ENCODE peak calls at places on chromosome 11, in eight cellular contexts. One of them, this sample, is unnamed.

GRCh38 chr11:130763087-130763980 is 152.9 kb downstream of the SNX19 start:
- DNase-seq in endothelial cell of umbilical vein: no peak
- DNase-seq in adrenal gland: no peak
- DNase-seq in GM12891: no peak
- DNase-seq in A549: no peak
- DNase-seq in IMR-90: peak
- DNase-seq in uterus: no peak
- DNase-seq in lower leg skin: no peak
- DNase-seq in this sample: no peak

GRCh38 chr11:93623179-93623578 is 38.3 kb upstream of the CEP295 start:
- DNase-seq in endothelial cell of umbilical vein: no peak
- DNase-seq in adrenal gland: peak
- DNase-seq in GM12891: peak
- DNase-seq in A549: no peak
- DNase-seq in IMR-90: no peak
- DNase-seq in uterus: no peak
- DNase-seq in lower leg skin: no peak
- DNase-seq in this sample: no peak

GRCh38 chr11:114250993-114251796 is 45.0 kb upstream of the NNMT start:
- DNase-seq in endothelial cell of umbilical vein: no peak
- DNase-seq in adrenal gland: peak
- DNase-seq in GM12891: no peak
- DNase-seq in A549: no peak
- DNase-seq in IMR-90: no peak
- DNase-seq in uterus: peak
- DNase-seq in lower leg skin: no peak
- DNase-seq in this sample: no peak

GRCh38 chr11:76329084-76329648 is 51.8 kb downstream of the THAP12 start:
- DNase-seq in endothelial cell of umbilical vein: no peak
- DNase-seq in adrenal gland: no peak
- DNase-seq in GM12891: no peak
- DNase-seq in A549: no peak
- DNase-seq in IMR-90: peak
- DNase-seq in uterus: no peak
- DNase-seq in lower leg skin: peak
- DNase-seq in this sample: no peak

GRCh38 chr11:121651267-121651625 is 198.5 kb upstream of the SORL1-AS1 start:
- DNase-seq in endothelial cell of umbilical vein: no peak
- DNase-seq in adrenal gland: no peak
- DNase-seq in GM12891: no peak
- DNase-seq in A549: no peak
- DNase-seq in IMR-90: no peak
- DNase-seq in uterus: no peak
- DNase-seq in lower leg skin: no peak
- DNase-seq in this sample: no peak

GRCh38 chr11:46210133-46210636 is 67.3 kb upstream of the CREB3L1 start:
- DNase-seq in endothelial cell of umbilical vein: no peak
- DNase-seq in adrenal gland: peak
- DNase-seq in GM12891: peak
- DNase-seq in A549: peak
- DNase-seq in IMR-90: peak
- DNase-seq in uterus: no peak
- DNase-seq in lower leg skin: no peak
- DNase-seq in this sample: peak

GRCh38 chr11:132332521-132332920 is 962.1 kb downstream of the NTM start:
- DNase-seq in endothelial cell of umbilical vein: no peak
- DNase-seq in adrenal gland: no peak
- DNase-seq in GM12891: no peak
- DNase-seq in A549: no peak
- DNase-seq in IMR-90: no peak
- DNase-seq in uterus: no peak
- DNase-seq in lower leg skin: no peak
- DNase-seq in this sample: no peak

GRCh38 chr11:59754494-59754858 is 700 bp upstream of the STX3 start:
- DNase-seq in endothelial cell of umbilical vein: no peak
- DNase-seq in adrenal gland: peak
- DNase-seq in GM12891: peak
- DNase-seq in A549: peak
- DNase-seq in IMR-90: peak
- DNase-seq in uterus: no peak
- DNase-seq in lower leg skin: no peak
- DNase-seq in this sample: peak

GRCh38 chr11:130533113-130533803 is 84.8 kb downstream of the ADAMTS15 start:
- DNase-seq in endothelial cell of umbilical vein: no peak
- DNase-seq in adrenal gland: no peak
- DNase-seq in GM12891: no peak
- DNase-seq in A549: no peak
- DNase-seq in IMR-90: no peak
- DNase-seq in uterus: no peak
- DNase-seq in lower leg skin: no peak
- DNase-seq in this sample: no peak

GRCh38 chr11:70460959-70461358 is 62.6 kb downstream of the CTTN start:
- DNase-seq in endothelial cell of umbilical vein: no peak
- DNase-seq in adrenal gland: no peak
- DNase-seq in GM12891: no peak
- DNase-seq in A549: no peak
- DNase-seq in IMR-90: no peak
- DNase-seq in uterus: no peak
- DNase-seq in lower leg skin: no peak
- DNase-seq in this sample: no peak

GRCh38 chr11:128927108-128927461 is 15.6 kb downstream of the TP53AIP1 start:
- DNase-seq in endothelial cell of umbilical vein: no peak
- DNase-seq in adrenal gland: no peak
- DNase-seq in GM12891: no peak
- DNase-seq in A549: no peak
- DNase-seq in IMR-90: no peak
- DNase-seq in uterus: no peak
- DNase-seq in lower leg skin: no peak
- DNase-seq in this sample: no peak

GRCh38 chr11:76604652-76605241 is 65.8 kb downstream of the LRRC32 start:
- DNase-seq in endothelial cell of umbilical vein: no peak
- DNase-seq in adrenal gland: peak
- DNase-seq in GM12891: no peak
- DNase-seq in A549: no peak
- DNase-seq in IMR-90: peak
- DNase-seq in uterus: peak
- DNase-seq in lower leg skin: peak
- DNase-seq in this sample: no peak

GRCh38 chr11:106950067-106950491 is 68.2 kb downstream of the GUCY1A2 start:
- DNase-seq in endothelial cell of umbilical vein: no peak
- DNase-seq in adrenal gland: no peak
- DNase-seq in GM12891: no peak
- DNase-seq in A549: no peak
- DNase-seq in IMR-90: no peak
- DNase-seq in uterus: no peak
- DNase-seq in lower leg skin: no peak
- DNase-seq in this sample: no peak

GRCh38 chr11:13280777-13281176 is 3.2 kb downstream of the BMAL1 start:
- DNase-seq in endothelial cell of umbilical vein: no peak
- DNase-seq in adrenal gland: no peak
- DNase-seq in GM12891: no peak
- DNase-seq in A549: no peak
- DNase-seq in IMR-90: no peak
- DNase-seq in uterus: no peak
- DNase-seq in lower leg skin: no peak
- DNase-seq in this sample: no peak

GRCh38 chr11:94060401-94060800 is 39.2 kb downstream of the HEPHL1 start:
- DNase-seq in endothelial cell of umbilical vein: no peak
- DNase-seq in adrenal gland: no peak
- DNase-seq in GM12891: no peak
- DNase-seq in A549: no peak
- DNase-seq in IMR-90: peak
- DNase-seq in uterus: no peak
- DNase-seq in lower leg skin: no peak
- DNase-seq in this sample: no peak

GRCh38 chr11:75583710-75584658 is 21.9 kb downstream of the SERPINH1 start:
- DNase-seq in endothelial cell of umbilical vein: peak
- DNase-seq in adrenal gland: peak
- DNase-seq in GM12891: peak
- DNase-seq in A549: no peak
- DNase-seq in IMR-90: peak
- DNase-seq in uterus: peak
- DNase-seq in lower leg skin: peak
- DNase-seq in this sample: peak

GRCh38 chr11:11451501-11452005 is 98.5 kb upstream of the CSNK2A3 start:
- DNase-seq in endothelial cell of umbilical vein: no peak
- DNase-seq in adrenal gland: no peak
- DNase-seq in GM12891: no peak
- DNase-seq in A549: peak
- DNase-seq in IMR-90: peak
- DNase-seq in uterus: no peak
- DNase-seq in lower leg skin: no peak
- DNase-seq in this sample: no peak

GRCh38 chr11:68471360-68472340 is 11.1 kb downstream of the PPP6R3 start:
- DNase-seq in endothelial cell of umbilical vein: no peak
- DNase-seq in adrenal gland: no peak
- DNase-seq in GM12891: no peak
- DNase-seq in A549: no peak
- DNase-seq in IMR-90: peak
- DNase-seq in uterus: no peak
- DNase-seq in lower leg skin: no peak
- DNase-seq in this sample: no peak

GRCh38 chr11:925496-926301 is at the start of gene AP2A2:
- DNase-seq in endothelial cell of umbilical vein: peak
- DNase-seq in adrenal gland: peak
- DNase-seq in GM12891: peak
- DNase-seq in A549: peak
- DNase-seq in IMR-90: peak
- DNase-seq in uterus: peak
- DNase-seq in lower leg skin: peak
- DNase-seq in this sample: peak
- TF ChIP-seq POLR2A in endothelial cell of umbilical vein: peak
- TF ChIP-seq POLR2A in adrenal gland: peak
- TF ChIP-seq POLR2A in GM12891: no peak
- TF ChIP-seq POLR2A in A549: peak
- TF ChIP-seq POLR2A in IMR-90: peak
- TF ChIP-seq POLR2A in uterus: peak
- TF ChIP-seq POLR2A in lower leg skin: no peak
- TF ChIP-seq POLR2A in this sample: peak

DNA sequence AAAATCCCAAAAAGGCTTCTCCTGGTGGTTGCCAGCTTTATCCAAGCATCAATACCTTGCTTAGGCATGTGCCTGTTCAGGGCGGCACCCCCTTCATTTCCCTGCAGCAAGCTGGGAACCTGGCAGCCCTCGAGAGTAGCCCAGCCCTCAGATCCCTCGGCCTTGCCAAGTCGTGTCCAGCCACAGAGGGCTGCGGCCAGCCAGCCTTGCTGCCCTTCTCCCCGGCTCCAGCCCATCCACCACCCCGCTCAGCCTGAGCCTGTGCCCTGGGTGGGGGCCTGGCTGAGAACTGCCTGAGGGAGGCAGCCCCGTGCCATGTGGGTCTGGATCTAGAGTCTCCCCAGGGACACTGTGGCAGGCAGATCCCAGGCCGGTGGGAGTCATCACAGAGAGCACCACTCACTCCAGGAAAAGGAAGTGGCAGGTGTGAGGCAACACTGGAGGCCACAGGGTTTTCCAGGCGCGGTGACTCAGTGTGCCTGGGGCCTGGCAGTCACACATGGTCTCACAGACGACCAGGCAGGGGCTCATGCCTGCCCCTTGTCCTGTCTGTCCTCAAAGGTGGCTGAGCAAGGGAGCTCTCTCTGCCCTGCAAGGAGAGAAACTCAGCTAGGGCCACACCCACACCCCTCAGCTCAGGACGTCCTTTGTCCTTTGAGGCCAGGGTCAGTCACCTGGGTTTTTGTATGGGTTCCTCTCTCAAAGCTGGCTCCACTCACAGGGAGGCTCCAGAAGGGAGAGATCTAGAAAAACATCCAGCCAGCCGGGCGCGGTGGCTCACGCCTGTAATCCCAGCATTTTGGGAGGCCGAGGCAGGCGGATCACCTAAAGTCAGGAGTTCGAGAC is 12.2 kb upstream of the CDC42BPG start:
- DNase-seq in endothelial cell of umbilical vein: peak
- DNase-seq in adrenal gland: peak
- DNase-seq in GM12891: no peak
- DNase-seq in A549: peak
- DNase-seq in IMR-90: peak
- DNase-seq in uterus: peak
- DNase-seq in lower leg skin: peak
- DNase-seq in this sample: peak
- TF ChIP-seq POLR2A in endothelial cell of umbilical vein: no peak
- TF ChIP-seq POLR2A in adrenal gland: peak
- TF ChIP-seq POLR2A in GM12891: peak
- TF ChIP-seq POLR2A in A549: no peak
- TF ChIP-seq POLR2A in IMR-90: no peak
- TF ChIP-seq POLR2A in uterus: no peak
- TF ChIP-seq POLR2A in lower leg skin: no peak
- TF ChIP-seq POLR2A in this sample: no peak

GRCh38 chr11:65041206-65042035 is at the start of gene SAC3D1:
- DNase-seq in endothelial cell of umbilical vein: peak
- DNase-seq in adrenal gland: peak
- DNase-seq in GM12891: peak
- DNase-seq in A549: no peak
- DNase-seq in IMR-90: peak
- DNase-seq in uterus: no peak
- DNase-seq in lower leg skin: no peak
- DNase-seq in this sample: peak
- TF ChIP-seq POLR2A in endothelial cell of umbilical vein: peak
- TF ChIP-seq POLR2A in adrenal gland: no peak
- TF ChIP-seq POLR2A in GM12891: no peak
- TF ChIP-seq POLR2A in A549: peak
- TF ChIP-seq POLR2A in IMR-90: no peak
- TF ChIP-seq POLR2A in uterus: no peak
- TF ChIP-seq POLR2A in lower leg skin: no peak
- TF ChIP-seq POLR2A in this sample: no peak

GRCh38 chr11:119751281-119752060 is 22.5 kb upstream of the NECTIN1 start:
- DNase-seq in endothelial cell of umbilical vein: no peak
- DNase-seq in adrenal gland: no peak
- DNase-seq in GM12891: peak
- DNase-seq in A549: no peak
- DNase-seq in IMR-90: no peak
- DNase-seq in uterus: no peak
- DNase-seq in lower leg skin: no peak
- DNase-seq in this sample: peak
- TF ChIP-seq POLR2A in endothelial cell of umbilical vein: no peak
- TF ChIP-seq POLR2A in adrenal gland: no peak
- TF ChIP-seq POLR2A in GM12891: peak
- TF ChIP-seq POLR2A in A549: no peak
- TF ChIP-seq POLR2A in IMR-90: no peak
- TF ChIP-seq POLR2A in uterus: no peak
- TF ChIP-seq POLR2A in lower leg skin: no peak
- TF ChIP-seq POLR2A in this sample: no peak

DNA sequence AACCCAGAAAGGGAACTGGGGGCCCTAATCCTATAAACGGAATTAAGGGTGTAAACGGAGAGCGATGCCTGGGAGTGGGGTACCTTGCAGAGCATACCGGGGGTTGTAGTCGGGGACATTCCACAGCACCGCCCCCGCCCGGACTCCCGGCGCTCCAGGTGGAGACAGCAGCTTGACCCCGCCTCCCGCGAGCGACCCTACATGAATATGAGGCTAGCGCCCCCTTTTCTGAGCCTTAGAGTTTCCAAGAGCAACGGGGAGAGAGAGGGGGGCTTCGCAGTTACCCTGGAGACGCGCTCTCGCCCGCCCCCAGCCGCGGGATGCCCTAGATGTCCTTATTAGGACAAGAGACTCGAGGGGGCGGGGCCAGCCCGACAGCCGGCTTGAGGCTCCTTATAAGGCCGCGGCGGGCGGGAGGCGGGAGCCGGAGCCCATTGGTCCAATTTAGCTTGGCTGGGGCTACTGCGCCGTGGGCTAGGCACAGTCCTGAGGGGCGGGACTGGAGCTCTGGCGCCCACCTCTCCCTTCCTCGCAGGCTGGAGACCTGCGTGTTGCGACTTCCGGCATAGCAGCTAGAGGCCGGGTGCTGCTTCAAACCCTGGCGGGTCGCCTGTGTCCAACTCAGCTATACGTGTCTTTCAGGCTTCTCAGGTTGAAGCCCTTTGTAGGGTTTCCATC is 960 bp upstream of the MUS81 start:
- DNase-seq in endothelial cell of umbilical vein: peak
- DNase-seq in adrenal gland: peak
- DNase-seq in GM12891: peak
- DNase-seq in A549: peak
- DNase-seq in IMR-90: peak
- DNase-seq in uterus: peak
- DNase-seq in lower leg skin: peak
- DNase-seq in this sample: peak
- TF ChIP-seq POLR2A in endothelial cell of umbilical vein: peak
- TF ChIP-seq POLR2A in adrenal gland: peak
- TF ChIP-seq POLR2A in GM12891: peak
- TF ChIP-seq POLR2A in A549: peak
- TF ChIP-seq POLR2A in IMR-90: peak
- TF ChIP-seq POLR2A in uterus: peak
- TF ChIP-seq POLR2A in lower leg skin: peak
- TF ChIP-seq POLR2A in this sample: peak